ENCODE peak calls at places on chromosomes 1 and 21, in seven cellular contexts. One of them, this sample, is unnamed.

GRCh38 chr1:157961805-157962762 is 31.4 kb upstream of the KIRREL1 start:
- DNase-seq in H9: no peak
- DNase-seq in CD4-positive, alpha-beta T cell: no peak
- DNase-seq in GM10248: no peak
- DNase-seq in ovary: no peak
- DNase-seq in lower leg skin: no peak
- DNase-seq in adrenal gland: peak; percentile 74
- DNase-seq in this sample: no peak

GRCh38 chr1:26023826-26024225 is 2.3 kb downstream of the EXTL1 start:
- DNase-seq in H9: no peak
- DNase-seq in CD4-positive, alpha-beta T cell: no peak
- DNase-seq in GM10248: no peak
- DNase-seq in ovary: no peak
- DNase-seq in lower leg skin: no peak
- DNase-seq in adrenal gland: no peak
- DNase-seq in this sample: no peak

GRCh38 chr1:26579662-26580061 is 50.1 kb downstream of the RPS6KA1 start:
- DNase-seq in H9: no peak
- DNase-seq in CD4-positive, alpha-beta T cell: no peak
- DNase-seq in GM10248: no peak
- DNase-seq in ovary: no peak
- DNase-seq in lower leg skin: no peak
- DNase-seq in adrenal gland: no peak
- DNase-seq in this sample: no peak

GRCh38 chr21:35381743-35382310 is 332.7 kb upstream of the RUNX1 start:
- DNase-seq in H9: no peak
- DNase-seq in CD4-positive, alpha-beta T cell: no peak
- DNase-seq in GM10248: no peak
- DNase-seq in ovary: no peak
- DNase-seq in lower leg skin: no peak
- DNase-seq in adrenal gland: no peak
- DNase-seq in this sample: no peak

GRCh38 chr1:55277377-55278130 is 62.4 kb upstream of the USP24 start:
- DNase-seq in H9: peak; percentile 89
- DNase-seq in CD4-positive, alpha-beta T cell: peak; percentile 72
- DNase-seq in GM10248: peak; percentile 75
- DNase-seq in ovary: peak; percentile 85
- DNase-seq in lower leg skin: peak; percentile 95
- DNase-seq in adrenal gland: peak; percentile 77
- DNase-seq in this sample: peak; percentile 71

GRCh38 chr1:233730809-233731208 is 116.9 kb downstream of the KCNK1 start:
- DNase-seq in H9: peak; percentile 88
- DNase-seq in CD4-positive, alpha-beta T cell: no peak
- DNase-seq in GM10248: no peak
- DNase-seq in ovary: no peak
- DNase-seq in lower leg skin: no peak
- DNase-seq in adrenal gland: no peak
- DNase-seq in this sample: no peak

GRCh38 chr1:183831336-183831735 is 26.4 kb downstream of the RGL1 start:
- DNase-seq in H9: no peak
- DNase-seq in CD4-positive, alpha-beta T cell: no peak
- DNase-seq in GM10248: no peak
- DNase-seq in ovary: no peak
- DNase-seq in lower leg skin: no peak
- DNase-seq in adrenal gland: no peak
- DNase-seq in this sample: no peak

GRCh38 chr1:234309598-234310459 is 63.4 kb upstream of the COA6 start:
- DNase-seq in H9: peak; percentile 79
- DNase-seq in CD4-positive, alpha-beta T cell: peak; percentile 55
- DNase-seq in GM10248: peak; percentile 87
- DNase-seq in ovary: peak; percentile 24
- DNase-seq in lower leg skin: peak; percentile 89
- DNase-seq in adrenal gland: peak; percentile 51
- DNase-seq in this sample: peak; percentile 32

GRCh38 chr1:39453603-39454002 is 37.8 kb upstream of the BMP8A start:
- DNase-seq in H9: no peak
- DNase-seq in CD4-positive, alpha-beta T cell: no peak
- DNase-seq in GM10248: no peak
- DNase-seq in ovary: peak; percentile 91
- DNase-seq in lower leg skin: peak; percentile 87
- DNase-seq in adrenal gland: peak; percentile 82
- DNase-seq in this sample: no peak

GRCh38 chr1:233279971-233280370 is 15.6 kb downstream of the PCNX2 start:
- DNase-seq in H9: no peak
- DNase-seq in CD4-positive, alpha-beta T cell: no peak
- DNase-seq in GM10248: no peak
- DNase-seq in ovary: no peak
- DNase-seq in lower leg skin: no peak
- DNase-seq in adrenal gland: no peak
- DNase-seq in this sample: no peak

GRCh38 chr1:197140123-197140522 is 6.3 kb downstream of the ASPM start:
- DNase-seq in H9: no peak
- DNase-seq in CD4-positive, alpha-beta T cell: no peak
- DNase-seq in GM10248: no peak
- DNase-seq in ovary: no peak
- DNase-seq in lower leg skin: no peak
- DNase-seq in adrenal gland: no peak
- DNase-seq in this sample: no peak

GRCh38 chr1:152960452-152961044 is 9.9 kb upstream of the SPRR4 start:
- DNase-seq in H9: peak; percentile 27
- DNase-seq in CD4-positive, alpha-beta T cell: no peak
- DNase-seq in GM10248: peak; percentile 26
- DNase-seq in ovary: no peak
- DNase-seq in lower leg skin: peak; percentile 72
- DNase-seq in adrenal gland: no peak
- DNase-seq in this sample: no peak
- TF ChIP-seq CTCF in H9: peak; percentile 68
- TF ChIP-seq CTCF in CD4-positive, alpha-beta T cell: no peak
- TF ChIP-seq CTCF in GM10248: no peak
- TF ChIP-seq CTCF in ovary: no peak
- TF ChIP-seq CTCF in lower leg skin: no peak
- TF ChIP-seq CTCF in adrenal gland: no peak
- TF ChIP-seq CTCF in this sample: no peak

DNA sequence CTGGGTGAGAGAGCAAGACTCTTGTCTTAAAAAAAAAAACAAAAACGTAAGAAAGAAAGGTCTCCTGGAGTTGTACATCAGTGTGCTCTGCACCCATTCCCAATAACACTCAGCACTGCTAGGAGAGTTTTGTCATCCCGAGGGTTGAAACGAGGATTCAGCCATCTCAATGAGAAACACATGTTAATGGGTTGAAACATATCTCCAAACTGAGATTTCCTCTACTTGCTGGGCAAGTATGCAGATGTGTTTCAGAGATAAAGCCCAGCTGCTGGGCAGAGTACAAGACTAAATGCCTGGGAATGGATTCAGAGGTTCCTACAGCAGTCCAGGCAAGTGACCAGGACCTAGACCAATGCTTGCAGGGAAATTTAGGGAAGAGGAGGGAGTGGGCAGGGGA is 2.6 kb upstream of the MFN2 start:
- DNase-seq in H9: no peak
- DNase-seq in CD4-positive, alpha-beta T cell: no peak
- DNase-seq in GM10248: no peak
- DNase-seq in ovary: no peak
- DNase-seq in lower leg skin: no peak
- DNase-seq in adrenal gland: no peak
- DNase-seq in this sample: no peak
- TF ChIP-seq CTCF in H9: no peak
- TF ChIP-seq CTCF in CD4-positive, alpha-beta T cell: no peak
- TF ChIP-seq CTCF in GM10248: no peak
- TF ChIP-seq CTCF in ovary: no peak
- TF ChIP-seq CTCF in lower leg skin: no peak
- TF ChIP-seq CTCF in adrenal gland: no peak
- TF ChIP-seq CTCF in this sample: no peak

GRCh38 chr1:3727042-3727824 is 25.0 kb upstream of the CCDC27 start:
- DNase-seq in H9: peak; percentile 80
- DNase-seq in CD4-positive, alpha-beta T cell: no peak
- DNase-seq in GM10248: peak; percentile 80
- DNase-seq in ovary: no peak
- DNase-seq in lower leg skin: no peak
- DNase-seq in adrenal gland: no peak
- DNase-seq in this sample: no peak
- TF ChIP-seq CTCF in H9: peak; percentile 74
- TF ChIP-seq CTCF in CD4-positive, alpha-beta T cell: no peak
- TF ChIP-seq CTCF in GM10248: peak; percentile 51
- TF ChIP-seq CTCF in ovary: no peak
- TF ChIP-seq CTCF in lower leg skin: no peak
- TF ChIP-seq CTCF in adrenal gland: peak; percentile 35
- TF ChIP-seq CTCF in this sample: no peak

GRCh38 chr1:156479093-156480014 is 21.2 kb downstream of the MEF2D start:
- DNase-seq in H9: no peak
- DNase-seq in CD4-positive, alpha-beta T cell: no peak
- DNase-seq in GM10248: no peak
- DNase-seq in ovary: no peak
- DNase-seq in lower leg skin: no peak
- DNase-seq in adrenal gland: no peak
- DNase-seq in this sample: no peak

GRCh38 chr1:156481527-156481926 is 19.0 kb downstream of the MEF2D start:
- DNase-seq in H9: no peak
- DNase-seq in CD4-positive, alpha-beta T cell: no peak
- DNase-seq in GM10248: peak; percentile 62
- DNase-seq in ovary: no peak
- DNase-seq in lower leg skin: no peak
- DNase-seq in adrenal gland: no peak
- DNase-seq in this sample: no peak

GRCh38 chr1:156480411-156481192 is 20.0 kb downstream of the MEF2D start:
- DNase-seq in H9: peak; percentile 88
- DNase-seq in CD4-positive, alpha-beta T cell: peak; percentile 69
- DNase-seq in GM10248: peak; percentile 87
- DNase-seq in ovary: peak; percentile 59
- DNase-seq in lower leg skin: no peak
- DNase-seq in adrenal gland: no peak
- DNase-seq in this sample: peak; percentile 65

GRCh38 chr1:156478250-156478627 is 22.3 kb downstream of the MEF2D start:
- DNase-seq in H9: no peak
- DNase-seq in CD4-positive, alpha-beta T cell: no peak
- DNase-seq in GM10248: no peak
- DNase-seq in ovary: no peak
- DNase-seq in lower leg skin: no peak
- DNase-seq in adrenal gland: no peak
- DNase-seq in this sample: no peak

DNA sequence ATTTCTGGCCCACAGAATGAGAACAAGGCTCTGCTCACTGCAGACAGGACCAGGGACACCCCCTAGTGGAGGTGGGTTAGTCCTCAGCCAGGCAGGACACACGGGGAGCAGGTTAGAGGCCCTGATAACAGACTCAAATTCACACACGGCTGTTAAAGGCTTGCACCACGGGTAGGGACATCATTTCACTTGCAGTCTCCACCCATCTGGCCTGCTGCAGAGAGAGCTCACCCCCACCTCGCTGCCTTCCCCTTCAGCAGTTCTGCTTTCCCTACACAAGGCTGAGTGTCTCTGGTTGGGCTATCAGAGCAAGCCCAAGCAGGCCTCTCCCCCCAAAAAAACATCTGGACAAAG is 20.6 kb downstream of the MEF2D start:
- DNase-seq in H9: no peak
- DNase-seq in CD4-positive, alpha-beta T cell: no peak
- DNase-seq in GM10248: no peak
- DNase-seq in ovary: no peak
- DNase-seq in lower leg skin: no peak
- DNase-seq in adrenal gland: no peak
- DNase-seq in this sample: no peak
- TF ChIP-seq CTCF in H9: peak; percentile 40
- TF ChIP-seq CTCF in CD4-positive, alpha-beta T cell: no peak
- TF ChIP-seq CTCF in GM10248: peak; percentile 7
- TF ChIP-seq CTCF in ovary: no peak
- TF ChIP-seq CTCF in lower leg skin: no peak
- TF ChIP-seq CTCF in adrenal gland: no peak
- TF ChIP-seq CTCF in this sample: no peak

GRCh38 chr1:53349369-53349705 is 21.5 kb upstream of the LRP8 start:
- DNase-seq in H9: peak; percentile 23
- DNase-seq in CD4-positive, alpha-beta T cell: no peak
- DNase-seq in GM10248: no peak
- DNase-seq in ovary: no peak
- DNase-seq in lower leg skin: peak; percentile 43
- DNase-seq in adrenal gland: peak; percentile 5
- DNase-seq in this sample: no peak

GRCh38 chr1:53350853-53351767 is 23.2 kb upstream of the LRP8 start:
- DNase-seq in H9: peak; percentile 28
- DNase-seq in CD4-positive, alpha-beta T cell: no peak
- DNase-seq in GM10248: no peak
- DNase-seq in ovary: no peak
- DNase-seq in lower leg skin: peak; percentile 46
- DNase-seq in adrenal gland: peak; percentile 5
- DNase-seq in this sample: peak; percentile 4

GRCh38 chr1:53352576-53352975 is 24.7 kb upstream of the LRP8 start:
- DNase-seq in H9: no peak
- DNase-seq in CD4-positive, alpha-beta T cell: no peak
- DNase-seq in GM10248: no peak
- DNase-seq in ovary: no peak
- DNase-seq in lower leg skin: no peak
- DNase-seq in adrenal gland: no peak
- DNase-seq in this sample: no peak

GRCh38 chr1:53348491-53349368 is 20.9 kb upstream of the LRP8 start:
- DNase-seq in H9: peak; percentile 27
- DNase-seq in CD4-positive, alpha-beta T cell: no peak
- DNase-seq in GM10248: no peak
- DNase-seq in ovary: no peak
- DNase-seq in lower leg skin: peak; percentile 54
- DNase-seq in adrenal gland: peak; percentile 8
- DNase-seq in this sample: peak; percentile 6

GRCh38 chr1:53349968-53350852 is 22.3 kb upstream of the LRP8 start:
- DNase-seq in H9: peak; percentile 32
- DNase-seq in CD4-positive, alpha-beta T cell: no peak
- DNase-seq in GM10248: no peak
- DNase-seq in ovary: no peak
- DNase-seq in lower leg skin: peak; percentile 43
- DNase-seq in adrenal gland: peak; percentile 4
- DNase-seq in this sample: no peak
- TF ChIP-seq CTCF in H9: no peak
- TF ChIP-seq CTCF in CD4-positive, alpha-beta T cell: no peak
- TF ChIP-seq CTCF in GM10248: no peak
- TF ChIP-seq CTCF in ovary: no peak
- TF ChIP-seq CTCF in lower leg skin: no peak
- TF ChIP-seq CTCF in adrenal gland: no peak
- TF ChIP-seq CTCF in this sample: no peak

GRCh38 chr1:246971322-246971721 is 36.5 kb downstream of the ZNF695 start:
- DNase-seq in H9: peak; percentile 73
- DNase-seq in CD4-positive, alpha-beta T cell: peak; percentile 20
- DNase-seq in GM10248: no peak
- DNase-seq in ovary: peak; percentile 68
- DNase-seq in lower leg skin: peak; percentile 87
- DNase-seq in adrenal gland: peak; percentile 42
- DNase-seq in this sample: peak; percentile 29
- TF ChIP-seq CTCF in H9: peak; percentile 84
- TF ChIP-seq CTCF in CD4-positive, alpha-beta T cell: peak; percentile 78
- TF ChIP-seq CTCF in GM10248: peak; percentile 93
- TF ChIP-seq CTCF in ovary: peak; percentile 46
- TF ChIP-seq CTCF in lower leg skin: no peak
- TF ChIP-seq CTCF in adrenal gland: peak; percentile 77
- TF ChIP-seq CTCF in this sample: no peak

This sample was measured in activated B cell treated with CpG ODN at 0.5 μM for 24 hours.